ENCODE peak calls at places on chromosomes 5 and 9, in seven cellular contexts. Q, J, X, N, R, Y and Z are unnamed samples.

GRCh38 chr9:129988607-129989361 is 54.2 kb downstream of the FNBP1 start:
- DNase-seq in Q (no peak), J (no peak), X (no peak), N (no peak), R (peak), Y (no peak), Z (no peak)

GRCh38 chr9:117732494-117732893 is 28.3 kb downstream of the TLR4 start:
- DNase-seq in Q (no peak), J (no peak), X (no peak), N (no peak), R (no peak), Y (no peak), Z (no peak)

GRCh38 chr5:72226950-72227349 is 93.1 kb downstream of the MRPS27 start:
- DNase-seq in Q (peak), J (no peak), X (no peak), N (no peak), R (no peak), Y (no peak), Z (no peak)

GRCh38 chr5:43560128-43560527 is 3.3 kb upstream of the PAIP1 start:
- DNase-seq in Q (no peak), J (no peak), X (no peak), N (no peak), R (no peak), Y (no peak), Z (no peak)

GRCh38 chr9:81759680-81760215 is 70.4 kb upstream of the TLE1 start:
- DNase-seq in Q (no peak), J (peak), X (peak), N (no peak), R (no peak), Y (no peak), Z (no peak)

GRCh38 chr5:151042453-151043093 is 22.2 kb downstream of the GPX3 start:
- DNase-seq in Q (no peak), J (no peak), X (no peak), N (no peak), R (no peak), Y (no peak), Z (no peak)

GRCh38 chr5:54985301-54986268 is at the start of gene ESM1:
- DNase-seq in Q (no peak), J (no peak), X (no peak), N (no peak), R (no peak), Y (no peak), Z (no peak)

GRCh38 chr9:114387678-114388431 is at the start of gene AKNA:
- DNase-seq in Q (no peak), J (no peak), X (no peak), N (no peak), R (no peak), Y (peak), Z (no peak)

GRCh38 chr5:115360036-115360685 is 63.7 kb upstream of the CCDC112 start:
- DNase-seq in Q (no peak), J (no peak), X (no peak), N (no peak), R (no peak), Y (no peak), Z (no peak)

GRCh38 chr9:33143241-33143642 is 23.9 kb downstream of the B4GALT1 start:
- DNase-seq in Q (no peak), J (no peak), X (peak), N (no peak), R (no peak), Y (no peak), Z (no peak)

GRCh38 chr5:157860898-157861894 is 2.3 kb upstream of the CLINT1 start:
- DNase-seq in Q (no peak), J (no peak), X (peak), N (peak), R (peak), Y (no peak), Z (peak)

GRCh38 chr5:24750356-24750755 is 105.6 kb upstream of the CDH10 start:
- DNase-seq in Q (no peak), J (no peak), X (no peak), N (no peak), R (no peak), Y (no peak), Z (no peak)

GRCh38 chr5:173800340-173800739 is 87.8 kb upstream of the CPEB4 start:
- DNase-seq in Q (peak), J (no peak), X (no peak), N (no peak), R (no peak), Y (no peak), Z (no peak)

GRCh38 chr5:37005946-37006540 is 129.5 kb downstream of the NIPBL start:
- DNase-seq in Q (peak), J (peak), X (peak), N (no peak), R (no peak), Y (no peak), Z (no peak)

GRCh38 chr5:74766348-74766886 is 500 bp downstream of the GFM2 start:
- DNase-seq in Q (peak), J (peak), X (peak), N (peak), R (no peak), Y (no peak), Z (peak)

GRCh38 chr5:51386916-51387853 is 3.9 kb downstream of the ISL1 start:
- DNase-seq in Q (no peak), J (peak), X (no peak), N (no peak), R (no peak), Y (peak), Z (no peak)

GRCh38 chr5:375336-375920 is 53.9 kb downstream of the AHRR start:
- DNase-seq in Q (no peak), J (peak), X (no peak), N (no peak), R (no peak), Y (peak), Z (no peak)

GRCh38 chr5:176994460-176995121 is 12.0 kb downstream of the UIMC1 start:
- DNase-seq in Q (peak), J (no peak), X (peak), N (peak), R (peak), Y (no peak), Z (peak)

GRCh38 chr9:37840560-37841194 is 40.1 kb downstream of the DCAF10 start:
- DNase-seq in Q (peak), J (no peak), X (no peak), N (no peak), R (no peak), Y (no peak), Z (no peak)

GRCh38 chr9:124297553-124297905 is 39.8 kb downstream of the NEK6 start:
- DNase-seq in Q (no peak), J (no peak), X (peak), N (no peak), R (no peak), Y (peak), Z (no peak)

GRCh38 chr9:64057553-64057952 is 1227.5 kb downstream of the FOXD4L5 start:
- DNase-seq in Q (no peak), J (no peak), X (no peak), N (no peak), R (no peak), Y (no peak), Z (no peak)

GRCh38 chr5:45680950-45681349 is 15.2 kb downstream of the HCN1 start:
- DNase-seq in Q (no peak), J (no peak), X (no peak), N (no peak), R (no peak), Y (no peak), Z (no peak)

GRCh38 chr5:138305797-138306196 is 25.8 kb downstream of the CDC25C start:
- DNase-seq in Q (peak), J (no peak), X (peak), N (no peak), R (no peak), Y (no peak), Z (no peak)

GRCh38 chr9:131012396-131012917 is 3.5 kb downstream of the LAMC3 start:
- DNase-seq in Q (no peak), J (peak), X (no peak), N (no peak), R (no peak), Y (no peak), Z (no peak)

GRCh38 chr9:81227507-81228245 is 461.7 kb downstream of the TLE1 start:
- DNase-seq in Q (no peak), J (no peak), X (no peak), N (no peak), R (no peak), Y (no peak), Z (no peak)

DNA sequence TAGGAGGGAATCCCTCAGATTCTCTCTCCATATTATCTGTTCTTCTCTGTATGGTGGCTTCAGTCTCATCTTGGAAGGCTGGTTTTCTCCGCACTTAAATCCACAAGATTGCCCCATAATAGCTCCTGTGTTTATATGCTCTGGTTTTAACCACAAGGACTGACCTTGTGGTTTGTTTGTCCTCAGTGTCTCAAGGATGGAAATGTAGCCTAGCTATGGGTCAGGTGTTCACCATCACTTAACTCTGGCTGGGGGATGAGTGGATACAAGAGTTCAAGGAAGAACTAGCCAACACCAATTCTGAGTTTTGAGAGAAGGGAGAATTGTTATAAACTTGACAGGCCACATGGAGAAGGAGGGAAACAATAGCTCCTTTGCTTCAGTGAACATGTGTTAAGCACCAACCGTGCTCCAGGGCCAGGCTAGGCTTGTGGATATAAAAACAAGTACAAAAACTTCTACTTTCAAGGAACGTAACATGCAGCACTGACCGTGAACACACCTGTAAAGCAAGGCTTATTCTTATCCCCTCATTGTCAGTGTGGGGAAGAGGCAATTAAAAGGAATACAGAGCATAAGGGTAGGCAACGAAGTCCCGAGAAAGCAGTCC is 75.6 kb upstream of the VLDLR start:
- DNase-seq in Q (no peak), J (no peak), X (no peak), N (no peak), R (no peak), Y (no peak), Z (no peak)
- TF ChIP-seq TAF1 in Q (no peak), J (no peak), X (no peak), N (no peak), R (no peak), Y (no peak), Z (no peak)

DNA sequence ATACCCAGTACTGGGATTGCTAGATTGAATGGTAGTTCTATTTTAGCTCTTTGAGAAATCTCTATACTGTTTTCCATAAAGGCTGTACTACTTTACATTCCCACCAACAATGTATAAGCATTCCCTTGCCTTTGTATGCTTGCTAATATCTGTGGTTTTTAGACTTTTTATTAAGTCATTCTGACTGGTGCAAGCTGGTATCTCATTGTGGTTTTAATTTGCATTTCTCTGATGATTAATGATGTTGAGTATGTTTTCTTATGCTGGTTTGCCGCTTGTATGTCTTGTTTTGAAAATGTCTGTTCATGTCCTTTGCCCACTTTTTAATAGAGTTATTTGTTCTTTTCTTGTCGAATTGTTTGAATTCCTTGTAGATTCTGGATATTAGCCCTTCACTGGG is 512.7 kb upstream of the PAPPA start:
- DNase-seq in Q (no peak), J (no peak), X (no peak), N (no peak), R (no peak), Y (no peak), Z (no peak)
- TF ChIP-seq TAF1 in Q (no peak), J (no peak), X (no peak), N (no peak), R (no peak), Y (no peak), Z (no peak)

GRCh38 chr5:154709368-154710305 is 45.5 kb upstream of the LARP1 start:
- DNase-seq in Q (no peak), J (no peak), X (no peak), N (no peak), R (no peak), Y (no peak), Z (no peak)

GRCh38 chr5:154708845-154709244 is 46.3 kb upstream of the LARP1 start:
- DNase-seq in Q (no peak), J (no peak), X (peak), N (no peak), R (no peak), Y (no peak), Z (no peak)

GRCh38 chr5:154713615-154714125 is 41.5 kb upstream of the LARP1 start:
- DNase-seq in Q (no peak), J (no peak), X (peak), N (no peak), R (no peak), Y (no peak), Z (no peak)

GRCh38 chr5:154712518-154713437 is 42.4 kb upstream of the LARP1 start:
- DNase-seq in Q (no peak), J (no peak), X (no peak), N (no peak), R (no peak), Y (peak), Z (no peak)

GRCh38 chr5:154714271-154714986 is 40.7 kb upstream of the LARP1 start:
- DNase-seq in Q (no peak), J (no peak), X (peak), N (peak), R (peak), Y (no peak), Z (no peak)
- TF ChIP-seq TAF1 in Q (no peak), J (no peak), X (no peak), N (no peak), R (no peak), Y (no peak), Z (no peak)

GRCh38 chr9:86282979-86283535 is 719 bp upstream of the ISCA1 start:
- DNase-seq in Q (no peak), J (no peak), X (no peak), N (peak), R (no peak), Y (no peak), Z (no peak)
- TF ChIP-seq TAF1 in Q (no peak), J (no peak), X (no peak), N (no peak), R (no peak), Y (no peak), Z (no peak)

DNA sequence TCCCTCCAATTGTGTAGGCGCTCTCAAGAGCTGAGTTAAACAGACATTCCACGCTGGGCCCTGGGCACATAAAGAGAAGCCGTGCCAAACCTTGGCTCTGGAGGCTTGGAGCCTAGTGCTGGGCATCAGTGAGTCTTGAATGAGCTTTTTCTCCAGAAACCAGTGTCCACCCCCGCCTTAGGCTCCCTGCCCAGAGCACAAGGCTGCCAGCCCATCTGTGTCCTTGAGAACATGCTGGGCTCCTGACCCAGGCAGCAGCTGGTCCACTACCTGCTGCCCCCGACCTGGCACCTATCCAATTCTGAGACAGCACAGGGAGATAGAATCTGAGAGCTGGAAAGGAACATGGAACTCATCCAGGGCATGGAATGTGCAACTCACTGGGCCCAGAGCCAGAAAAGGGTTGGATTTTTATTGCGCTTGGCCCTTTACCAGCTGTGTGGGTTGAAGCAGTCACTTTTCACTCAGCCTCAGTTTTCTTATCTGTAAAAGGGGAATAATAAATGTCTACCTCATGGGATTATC is 92.4 kb upstream of the CPLX2 start:
- DNase-seq in Q (no peak), J (peak), X (peak), N (no peak), R (no peak), Y (no peak), Z (no peak)
- TF ChIP-seq TAF1 in Q (no peak), J (no peak), X (no peak), N (no peak), R (no peak), Y (no peak), Z (no peak)

GRCh38 chr5:135605221-135605620 is 26.4 kb upstream of the CXCL14 start:
- DNase-seq in Q (no peak), J (no peak), X (no peak), N (no peak), R (no peak), Y (peak), Z (no peak)
- TF ChIP-seq TAF1 in Q (no peak), J (no peak), X (no peak), N (no peak), R (no peak), Y (no peak), Z (no peak)

DNA sequence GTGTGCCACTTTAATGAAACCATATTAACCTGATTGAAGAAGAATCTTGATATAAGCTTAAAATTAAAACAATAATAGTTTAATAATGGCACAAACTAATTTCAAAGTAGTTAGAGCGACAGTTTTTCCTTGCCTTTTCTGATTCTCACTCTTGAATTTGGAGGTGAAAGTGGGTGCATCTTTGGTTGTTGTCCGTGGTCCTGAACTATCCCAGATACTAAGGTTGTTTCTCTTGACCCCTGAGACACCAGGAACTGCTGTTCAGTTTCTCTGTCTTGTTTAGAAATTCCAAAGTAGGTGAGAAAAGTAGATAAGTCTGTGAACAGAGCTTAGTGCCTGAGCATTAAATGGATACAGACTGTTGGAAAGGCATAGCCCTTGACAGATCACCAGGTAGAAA is 274.7 kb downstream of the FBXL7 start:
- DNase-seq in Q (no peak), J (no peak), X (no peak), N (no peak), R (no peak), Y (no peak), Z (no peak)
- TF ChIP-seq TAF1 in Q (no peak), J (no peak), X (no peak), N (no peak), R (no peak), Y (no peak), Z (no peak)

GRCh38 chr5:140113180-140113698 is 670 bp upstream of the PURA start:
- DNase-seq in Q (peak), J (peak), X (no peak), N (no peak), R (no peak), Y (peak), Z (peak)

GRCh38 chr5:140112685-140113179 is 1.2 kb upstream of the PURA start:
- DNase-seq in Q (no peak), J (no peak), X (no peak), N (no peak), R (no peak), Y (no peak), Z (no peak)

GRCh38 chr5:140111859-140112551 is 1.9 kb upstream of the PURA start:
- DNase-seq in Q (peak), J (no peak), X (no peak), N (no peak), R (no peak), Y (no peak), Z (no peak)

GRCh38 chr5:140109818-140110733 is 3.8 kb upstream of the PURA start:
- DNase-seq in Q (no peak), J (no peak), X (no peak), N (no peak), R (no peak), Y (no peak), Z (no peak)

DNA sequence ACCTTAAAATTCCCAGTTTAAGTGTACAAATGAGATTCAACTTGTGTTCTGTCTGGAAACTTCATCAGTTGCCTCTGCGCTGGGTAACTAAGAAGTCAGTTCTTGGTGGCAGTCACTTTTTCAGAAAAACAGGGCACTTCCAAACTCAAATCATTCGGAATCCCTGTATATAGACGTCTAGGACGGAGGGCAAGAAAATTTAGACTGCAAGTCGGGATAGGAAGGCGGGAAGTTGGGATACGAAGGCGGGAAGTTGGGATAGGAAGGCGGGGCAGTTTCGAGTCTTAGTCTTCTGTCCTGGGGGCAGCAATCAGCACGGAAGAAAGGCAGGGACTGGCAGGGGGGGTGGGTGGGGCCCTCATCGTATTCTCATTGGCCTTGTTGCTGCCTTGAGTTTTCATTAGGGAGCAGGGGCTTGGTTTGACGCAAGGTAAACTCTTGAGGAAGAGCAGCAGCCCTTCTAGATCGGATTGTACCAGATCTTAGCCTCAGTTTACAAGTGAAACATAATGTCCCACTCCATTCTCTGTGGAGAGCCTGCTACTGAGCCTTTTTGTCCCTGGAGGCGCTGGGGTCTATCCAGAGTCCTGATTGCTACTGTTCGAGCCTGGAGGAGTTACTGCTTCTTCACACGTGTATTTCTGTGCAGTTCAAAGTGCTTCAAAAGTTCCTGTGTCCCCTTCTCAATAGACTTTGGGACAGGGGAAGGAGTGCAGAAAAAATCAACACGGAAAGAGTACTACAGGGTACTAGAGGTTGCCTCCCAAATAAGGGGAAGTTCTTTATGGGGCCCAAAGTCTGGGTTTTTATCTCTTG is 2.7 kb upstream of the PURA start:
- DNase-seq in Q (peak), J (no peak), X (no peak), N (no peak), R (no peak), Y (peak), Z (no peak)
- TF ChIP-seq TAF1 in Q (no peak), J (no peak), X (no peak), N (no peak), R (no peak), Y (no peak), Z (no peak)

GRCh38 chr5:102090770-102091169 is 205.3 kb downstream of the SLCO4C1 start:
- DNase-seq in Q (peak), J (peak), X (peak), N (peak), R (no peak), Y (no peak), Z (no peak)
- TF ChIP-seq TAF1 in Q (no peak), J (no peak), X (no peak), N (no peak), R (no peak), Y (no peak), Z (no peak)